ENCODE peak calls at places on chromosomes 3 and 15, in nine cellular contexts. L is IMR-90, U is H9, T is dorsolateral prefrontal cortex, Q is cardiac muscle cell, X is prostate gland, D is RWPE1, W is body of pancreas, R is heart right ventricle. F is an unnamed sample.
A peak's percentile ranks its signal among the peaks of the same experiment; 100 is the strongest.

GRCh38 chr3:155232605-155233004 is 60.9 kb downstream of the STRIT1 start:
- DNase-seq in L (peak; percentile 92), U (no peak), T (no peak), Q (peak; percentile 90), X (peak; percentile 84), D (peak; percentile 49), W (peak; percentile 65), R (peak; percentile 29), F (no peak)

GRCh38 chr3:147371771-147372340 is 34.5 kb downstream of the ZIC4 start:
- DNase-seq in L (no peak), U (no peak), T (no peak), Q (no peak), X (no peak), D (no peak), W (no peak), R (no peak), F (no peak)

GRCh38 chr3:57221883-57222282 is 5.6 kb upstream of the APPL1 start:
- DNase-seq in L (peak; percentile 28), U (no peak), T (no peak), Q (peak; percentile 58), X (no peak), D (no peak), W (no peak), R (no peak), F (no peak)

GRCh38 chr3:62548806-62549205 is 175.5 kb upstream of the FEZF2 start:
- DNase-seq in L (no peak), U (no peak), T (no peak), Q (no peak), X (no peak), D (no peak), W (no peak), R (no peak), F (no peak)

GRCh38 chr3:190972840-190973270 is 110.4 kb upstream of the GMNC start:
- DNase-seq in L (no peak), U (no peak), T (no peak), Q (no peak), X (no peak), D (peak; percentile 12), W (no peak), R (no peak), F (no peak)

GRCh38 chr3:120864541-120864940 is 43.5 kb upstream of the STXBP5L start:
- DNase-seq in L (no peak), U (no peak), T (no peak), Q (no peak), X (no peak), D (no peak), W (no peak), R (no peak), F (no peak)

GRCh38 chr3:29440321-29441019 is 159.6 kb downstream of the RBMS3 start:
- DNase-seq in L (no peak), U (no peak), T (no peak), Q (no peak), X (peak; percentile 39), D (no peak), W (no peak), R (no peak), F (no peak)

GRCh38 chr3:45084361-45084760 is 58.3 kb downstream of the CLEC3B start:
- DNase-seq in L (no peak), U (no peak), T (no peak), Q (no peak), X (no peak), D (no peak), W (no peak), R (no peak), F (no peak)

GRCh38 chr3:30042274-30042859 is 564.0 kb upstream of the TGFBR2 start:
- DNase-seq in L (peak; percentile 79), U (peak; percentile 55), T (peak; percentile 56), Q (peak; percentile 87), X (peak; percentile 49), D (peak; percentile 28), W (peak; percentile 65), R (no peak), F (peak; percentile 68)

DNA sequence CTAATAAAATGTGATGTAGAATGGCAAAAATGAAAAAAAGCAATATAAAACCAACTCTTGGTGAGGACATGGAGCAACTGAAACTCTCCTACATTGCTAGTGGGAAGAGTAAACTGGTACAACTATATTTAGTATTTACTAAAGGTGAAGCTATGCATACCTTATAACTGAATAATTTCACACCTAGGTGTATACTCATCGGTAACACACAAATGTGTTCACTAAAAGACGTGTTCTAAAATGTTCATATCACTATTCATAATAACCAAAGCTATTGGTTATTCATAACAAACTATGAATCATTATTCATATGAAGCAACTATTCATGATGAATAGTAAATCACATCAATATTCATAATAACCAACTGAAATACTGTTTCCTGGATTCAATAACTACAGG is 1030.3 kb downstream of the ROBO2 start:
- DNase-seq in L (no peak), U (no peak), T (no peak), Q (no peak), X (no peak), D (no peak), W (no peak), R (no peak), F (no peak)
- H3K27ac ChIP-seq in L (no peak overlapping the region), U (no peak overlapping the region), T (no peak overlapping the region), Q (no peak overlapping the region), X (no peak overlapping the region), D (no peak overlapping the region), W (no peak overlapping the region), R (no peak overlapping the region), F (no peak overlapping the region)

GRCh38 chr3:53516339-53516738 is 21.9 kb downstream of the CACNA1D start:
- DNase-seq in L (no peak), U (no peak), T (no peak), Q (no peak), X (no peak), D (no peak), W (peak; percentile 32), R (no peak), F (no peak)

GRCh38 chr3:53509494-53509893 is 15.1 kb downstream of the CACNA1D start:
- DNase-seq in L (no peak), U (peak; percentile 37), T (no peak), Q (no peak), X (no peak), D (no peak), W (no peak), R (no peak), F (no peak)

GRCh38 chr3:53518495-53518981 is 24.1 kb downstream of the CACNA1D start:
- DNase-seq in L (no peak), U (no peak), T (no peak), Q (peak; percentile 34), X (no peak), D (no peak), W (peak; percentile 22), R (no peak), F (no peak)

GRCh38 chr3:53519047-53519717 is 24.8 kb downstream of the CACNA1D start:
- DNase-seq in L (no peak), U (no peak), T (no peak), Q (no peak), X (no peak), D (no peak), W (peak; percentile 10), R (no peak), F (no peak)

DNA sequence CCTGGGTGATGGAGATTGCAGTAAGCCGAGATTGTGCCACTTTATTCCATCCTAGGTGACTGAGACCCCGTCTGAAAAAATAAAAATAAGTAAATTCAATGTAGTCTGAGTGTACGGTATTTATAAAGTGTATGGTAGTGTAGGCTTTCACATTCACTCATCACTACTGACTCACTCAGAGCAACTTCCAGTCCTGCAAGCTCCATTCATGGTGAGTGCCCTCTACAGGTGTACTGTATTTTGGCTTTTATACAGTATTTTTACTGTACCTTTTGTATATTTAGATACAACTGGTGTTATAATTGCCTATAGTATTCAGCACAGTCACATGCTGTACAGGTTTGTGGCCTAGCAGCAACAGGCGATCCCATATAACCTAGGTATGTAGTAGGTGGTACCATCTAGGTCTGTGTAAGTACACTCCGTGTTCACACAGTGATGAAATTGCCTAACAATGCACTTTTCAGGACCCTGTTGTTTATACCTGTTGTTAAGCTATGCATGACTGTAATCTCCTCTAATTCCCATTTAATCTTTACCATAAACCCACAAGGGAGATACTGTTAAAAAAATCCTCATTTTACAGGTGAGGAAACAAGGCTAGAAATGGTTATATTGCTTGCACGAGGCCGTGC is 19.3 kb downstream of the CACNA1D start:
- DNase-seq in L (no peak), U (no peak), T (no peak), Q (no peak), X (no peak), D (no peak), W (no peak), R (no peak), F (no peak)
- TF ChIP-seq CTCF in L (no peak), U (peak; percentile 51), T (no peak), Q (no peak), X (no peak), D (no peak), W (peak; percentile 16), R (no peak), F (no peak)

GRCh38 chr15:57680021-57680420 is 26.5 kb upstream of the POLR2M start:
- DNase-seq in L (peak; percentile 51), U (no peak), T (no peak), Q (peak; percentile 45), X (no peak), D (peak; percentile 64), W (no peak), R (no peak), F (no peak)
- H3K27ac ChIP-seq in L (no peak overlapping the region), U (no peak overlapping the region), T (no peak overlapping the region), Q (no peak overlapping the region), X (no peak overlapping the region), D (peak overlapping the region; percentile 59), W (no peak overlapping the region), R (peak overlapping the region; percentile 68), F (no peak overlapping the region)

DNA sequence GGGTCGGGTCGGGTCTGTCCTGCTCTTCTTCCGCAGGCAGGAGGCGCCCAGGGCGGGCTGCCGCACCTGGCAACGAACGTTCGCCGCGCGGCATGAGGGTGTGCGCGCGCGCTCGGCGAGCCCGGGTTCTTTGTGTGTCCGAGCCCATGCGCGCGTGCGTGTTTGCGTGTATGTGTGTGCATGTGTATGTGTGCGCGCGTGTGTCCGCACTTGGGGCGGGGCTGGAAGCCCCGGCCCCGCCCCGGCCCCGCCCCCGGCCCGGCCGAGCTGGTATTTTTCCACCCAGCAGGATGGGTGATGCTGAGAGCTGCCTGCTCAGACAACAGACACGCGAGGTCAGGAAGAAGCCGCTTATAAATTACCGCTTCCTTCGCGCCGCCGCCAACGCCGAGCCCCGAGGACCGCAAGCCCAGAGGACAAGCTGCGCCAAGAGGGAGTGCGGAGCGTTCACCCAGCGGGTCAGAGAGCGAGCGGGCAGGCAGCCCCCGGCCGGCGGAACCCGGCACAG is at the start of gene SLC6A6:
- DNase-seq in L (peak; percentile 93), U (peak; percentile 97), T (peak; percentile 91), Q (peak; percentile 95), X (peak; percentile 95), D (peak; percentile 82), W (peak; percentile 96), R (peak; percentile 91), F (peak; percentile 97)
- TF ChIP-seq CTCF in L (peak; percentile 36), U (peak; percentile 72), T (peak; percentile 49), Q (peak; percentile 50), X (peak; percentile 64), D (peak; percentile 42), W (peak; percentile 60), R (peak; percentile 29), F (peak; percentile 57)

GRCh38 chr3:193975072-193975535 is 160.8 kb upstream of the HES1 start:
- DNase-seq in L (no peak), U (peak; percentile 42), T (no peak), Q (no peak), X (no peak), D (no peak), W (peak; percentile 26), R (no peak), F (no peak)
- H3K27ac ChIP-seq in L (no peak overlapping the region), U (no peak overlapping the region), T (no peak overlapping the region), Q (no peak overlapping the region), X (no peak overlapping the region), D (no peak overlapping the region), W (no peak overlapping the region), R (no peak overlapping the region), F (no peak overlapping the region)